ENCODE peak calls at places on chromosomes 5 and 9, in nine cellular contexts. One of them, this sample, is unnamed.

GRCh38 chr9:38336341-38336740 is 56.2 kb upstream of the ALDH1B1 start:
- DNase-seq in stomach: no peak
- DNase-seq in sigmoid colon: peak; percentile 47
- DNase-seq in right lobe of liver: no peak
- DNase-seq in heart left ventricle: no peak
- DNase-seq in IMR-90: no peak
- DNase-seq in breast epithelium: no peak
- DNase-seq in tibial nerve: no peak
- DNase-seq in suprapubic skin: no peak
- DNase-seq in this sample: no peak

GRCh38 chr9:106697799-106698591 is 165.0 kb upstream of the ZNF462 start:
- DNase-seq in IMR-90: peak; percentile 46
- DNase-seq in heart left ventricle: peak; percentile 81
- DNase-seq in breast epithelium: peak; percentile 63
- DNase-seq in tibial nerve: peak; percentile 29
- DNase-seq in stomach: peak; percentile 30
- DNase-seq in right lobe of liver: peak; percentile 18
- DNase-seq in sigmoid colon: peak; percentile 91
- DNase-seq in suprapubic skin: peak; percentile 72
- DNase-seq in this sample: peak; percentile 27

GRCh38 chr5:55432549-55432948 is 102.2 kb downstream of the PLPP1 start:
- DNase-seq in sigmoid colon: no peak
- DNase-seq in right lobe of liver: no peak
- DNase-seq in tibial nerve: no peak
- DNase-seq in breast epithelium: no peak
- DNase-seq in stomach: no peak
- DNase-seq in IMR-90: no peak
- DNase-seq in suprapubic skin: no peak
- DNase-seq in heart left ventricle: no peak
- DNase-seq in this sample: no peak

GRCh38 chr9:111691686-111692329 is 30.4 kb downstream of the GNG10 start:
- DNase-seq in breast epithelium: no peak
- DNase-seq in right lobe of liver: no peak
- DNase-seq in sigmoid colon: no peak
- DNase-seq in stomach: no peak
- DNase-seq in IMR-90: peak; percentile 48
- DNase-seq in heart left ventricle: no peak
- DNase-seq in suprapubic skin: no peak
- DNase-seq in tibial nerve: no peak
- DNase-seq in this sample: no peak

GRCh38 chr9:125908138-125908537 is 161.0 kb downstream of the PBX3 start:
- DNase-seq in heart left ventricle: no peak
- DNase-seq in right lobe of liver: no peak
- DNase-seq in suprapubic skin: no peak
- DNase-seq in IMR-90: no peak
- DNase-seq in tibial nerve: no peak
- DNase-seq in sigmoid colon: no peak
- DNase-seq in stomach: no peak
- DNase-seq in breast epithelium: no peak
- DNase-seq in this sample: no peak

GRCh38 chr5:151880304-151880703 is 44.3 kb downstream of the GLRA1 start:
- DNase-seq in heart left ventricle: peak; percentile 60
- DNase-seq in right lobe of liver: no peak
- DNase-seq in stomach: no peak
- DNase-seq in sigmoid colon: no peak
- DNase-seq in suprapubic skin: no peak
- DNase-seq in IMR-90: no peak
- DNase-seq in breast epithelium: no peak
- DNase-seq in tibial nerve: no peak
- DNase-seq in this sample: no peak

GRCh38 chr5:109953821-109954220 is 264.1 kb downstream of the MAN2A1 start:
- DNase-seq in heart left ventricle: no peak
- DNase-seq in stomach: no peak
- DNase-seq in right lobe of liver: no peak
- DNase-seq in IMR-90: no peak
- DNase-seq in sigmoid colon: no peak
- DNase-seq in suprapubic skin: no peak
- DNase-seq in breast epithelium: no peak
- DNase-seq in tibial nerve: no peak
- DNase-seq in this sample: no peak

GRCh38 chr9:129834489-129835127 is 467 bp downstream of the C9orf78 start:
- DNase-seq in breast epithelium: no peak
- DNase-seq in tibial nerve: no peak
- DNase-seq in sigmoid colon: no peak
- DNase-seq in right lobe of liver: no peak
- DNase-seq in suprapubic skin: no peak
- DNase-seq in heart left ventricle: no peak
- DNase-seq in stomach: no peak
- DNase-seq in IMR-90: no peak
- DNase-seq in this sample: no peak

GRCh38 chr5:179840321-179840720 is 18.3 kb downstream of the MRNIP start:
- DNase-seq in tibial nerve: no peak
- DNase-seq in right lobe of liver: no peak
- DNase-seq in sigmoid colon: no peak
- DNase-seq in breast epithelium: no peak
- DNase-seq in IMR-90: no peak
- DNase-seq in suprapubic skin: no peak
- DNase-seq in heart left ventricle: no peak
- DNase-seq in stomach: no peak
- DNase-seq in this sample: no peak

GRCh38 chr5:160260881-160261815 is 31.8 kb downstream of the FABP6 start:
- DNase-seq in tibial nerve: no peak
- DNase-seq in breast epithelium: no peak
- DNase-seq in stomach: peak; percentile 74
- DNase-seq in right lobe of liver: no peak
- DNase-seq in heart left ventricle: peak; percentile 22
- DNase-seq in sigmoid colon: no peak
- DNase-seq in suprapubic skin: no peak
- DNase-seq in IMR-90: peak; percentile 99
- DNase-seq in this sample: no peak

GRCh38 chr5:176779537-176779936 is 30.8 kb upstream of the UNC5A start:
- DNase-seq in breast epithelium: peak; percentile 25
- DNase-seq in stomach: no peak
- DNase-seq in heart left ventricle: no peak
- DNase-seq in IMR-90: no peak
- DNase-seq in suprapubic skin: peak; percentile 30
- DNase-seq in tibial nerve: no peak
- DNase-seq in sigmoid colon: peak; percentile 15
- DNase-seq in right lobe of liver: no peak
- DNase-seq in this sample: peak; percentile 56

GRCh38 chr9:89448821-89449220 is 49.1 kb downstream of the SEMA4D start:
- DNase-seq in right lobe of liver: no peak
- DNase-seq in stomach: no peak
- DNase-seq in sigmoid colon: no peak
- DNase-seq in breast epithelium: no peak
- DNase-seq in tibial nerve: no peak
- DNase-seq in IMR-90: no peak
- DNase-seq in suprapubic skin: no peak
- DNase-seq in heart left ventricle: no peak
- DNase-seq in this sample: no peak

DNA sequence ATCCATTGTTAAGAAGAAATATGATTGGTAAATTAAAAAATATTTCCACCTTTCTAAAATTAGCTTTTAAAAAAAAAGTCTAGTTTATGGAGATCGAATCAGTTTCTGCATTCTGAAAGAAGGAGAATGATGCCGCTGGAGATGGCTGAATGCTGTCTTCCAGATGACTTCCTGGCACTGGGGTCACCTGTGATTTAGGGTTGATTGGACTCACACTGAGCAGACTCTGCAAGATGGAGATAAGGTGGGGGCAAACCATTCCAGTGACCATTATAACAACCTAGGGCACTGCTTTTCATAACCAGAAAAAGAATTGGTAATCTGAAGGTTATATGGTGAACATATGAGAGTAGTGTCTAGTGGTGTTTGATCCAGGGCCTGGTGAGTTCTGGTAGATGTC is 40.8 kb downstream of the RHOBTB3 start:
- DNase-seq in IMR-90: no peak
- DNase-seq in right lobe of liver: no peak
- DNase-seq in breast epithelium: no peak
- DNase-seq in stomach: no peak
- DNase-seq in tibial nerve: no peak
- DNase-seq in sigmoid colon: no peak
- DNase-seq in heart left ventricle: no peak
- DNase-seq in suprapubic skin: no peak
- DNase-seq in this sample: no peak
- TF ChIP-seq POLR2A in IMR-90: no peak
- TF ChIP-seq POLR2A in right lobe of liver: no peak
- TF ChIP-seq POLR2A in breast epithelium: no peak
- TF ChIP-seq POLR2A in stomach: no peak
- TF ChIP-seq POLR2A in tibial nerve: no peak
- TF ChIP-seq POLR2A in sigmoid colon: no peak
- TF ChIP-seq POLR2A in heart left ventricle: no peak
- TF ChIP-seq POLR2A in suprapubic skin: no peak
- TF ChIP-seq POLR2A in this sample: no peak

GRCh38 chr5:127865273-127865672 is 162.1 kb downstream of the CCDC192 start:
- DNase-seq in sigmoid colon: no peak
- DNase-seq in heart left ventricle: no peak
- DNase-seq in right lobe of liver: no peak
- DNase-seq in tibial nerve: no peak
- DNase-seq in IMR-90: no peak
- DNase-seq in stomach: no peak
- DNase-seq in breast epithelium: no peak
- DNase-seq in suprapubic skin: no peak
- DNase-seq in this sample: no peak

GRCh38 chr5:127867006-127867788 is 164.0 kb downstream of the CCDC192 start:
- DNase-seq in tibial nerve: no peak
- DNase-seq in right lobe of liver: no peak
- DNase-seq in sigmoid colon: no peak
- DNase-seq in suprapubic skin: no peak
- DNase-seq in stomach: no peak
- DNase-seq in heart left ventricle: no peak
- DNase-seq in breast epithelium: no peak
- DNase-seq in IMR-90: no peak
- DNase-seq in this sample: no peak

GRCh38 chr5:127864511-127864910 is 161.3 kb downstream of the CCDC192 start:
- DNase-seq in stomach: no peak
- DNase-seq in breast epithelium: no peak
- DNase-seq in heart left ventricle: no peak
- DNase-seq in suprapubic skin: no peak
- DNase-seq in right lobe of liver: no peak
- DNase-seq in sigmoid colon: no peak
- DNase-seq in IMR-90: no peak
- DNase-seq in tibial nerve: no peak
- DNase-seq in this sample: no peak

GRCh38 chr5:127863610-127864395 is 160.6 kb downstream of the CCDC192 start:
- DNase-seq in tibial nerve: no peak
- DNase-seq in suprapubic skin: no peak
- DNase-seq in breast epithelium: no peak
- DNase-seq in right lobe of liver: no peak
- DNase-seq in sigmoid colon: no peak
- DNase-seq in stomach: no peak
- DNase-seq in heart left ventricle: no peak
- DNase-seq in IMR-90: peak; percentile 24
- DNase-seq in this sample: no peak

DNA sequence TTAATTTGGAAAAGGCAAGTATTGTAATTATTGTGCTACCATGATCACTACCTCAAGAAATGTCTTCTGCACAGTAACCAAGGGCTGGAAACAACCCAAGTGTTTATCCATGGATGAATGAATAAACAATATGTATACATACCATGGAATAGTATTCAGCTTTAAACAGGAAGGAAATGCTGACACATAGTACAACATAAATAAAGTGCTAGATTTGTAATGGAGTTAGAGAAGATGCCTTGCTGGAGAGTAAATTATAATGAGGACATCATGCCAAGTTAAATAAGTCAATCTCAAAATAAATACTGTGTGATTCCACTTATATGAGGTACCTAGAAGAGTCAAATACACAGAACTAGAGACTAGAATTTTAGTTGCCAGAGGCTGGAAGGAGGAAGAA is 160.0 kb downstream of the CCDC192 start:
- DNase-seq in sigmoid colon: no peak
- DNase-seq in stomach: no peak
- DNase-seq in suprapubic skin: no peak
- DNase-seq in IMR-90: peak; percentile 62
- DNase-seq in right lobe of liver: no peak
- DNase-seq in breast epithelium: no peak
- DNase-seq in tibial nerve: no peak
- DNase-seq in heart left ventricle: no peak
- DNase-seq in this sample: no peak
- TF ChIP-seq POLR2A in sigmoid colon: no peak
- TF ChIP-seq POLR2A in stomach: no peak
- TF ChIP-seq POLR2A in suprapubic skin: no peak
- TF ChIP-seq POLR2A in IMR-90: no peak
- TF ChIP-seq POLR2A in right lobe of liver: no peak
- TF ChIP-seq POLR2A in breast epithelium: no peak
- TF ChIP-seq POLR2A in tibial nerve: no peak
- TF ChIP-seq POLR2A in heart left ventricle: no peak
- TF ChIP-seq POLR2A in this sample: no peak

DNA sequence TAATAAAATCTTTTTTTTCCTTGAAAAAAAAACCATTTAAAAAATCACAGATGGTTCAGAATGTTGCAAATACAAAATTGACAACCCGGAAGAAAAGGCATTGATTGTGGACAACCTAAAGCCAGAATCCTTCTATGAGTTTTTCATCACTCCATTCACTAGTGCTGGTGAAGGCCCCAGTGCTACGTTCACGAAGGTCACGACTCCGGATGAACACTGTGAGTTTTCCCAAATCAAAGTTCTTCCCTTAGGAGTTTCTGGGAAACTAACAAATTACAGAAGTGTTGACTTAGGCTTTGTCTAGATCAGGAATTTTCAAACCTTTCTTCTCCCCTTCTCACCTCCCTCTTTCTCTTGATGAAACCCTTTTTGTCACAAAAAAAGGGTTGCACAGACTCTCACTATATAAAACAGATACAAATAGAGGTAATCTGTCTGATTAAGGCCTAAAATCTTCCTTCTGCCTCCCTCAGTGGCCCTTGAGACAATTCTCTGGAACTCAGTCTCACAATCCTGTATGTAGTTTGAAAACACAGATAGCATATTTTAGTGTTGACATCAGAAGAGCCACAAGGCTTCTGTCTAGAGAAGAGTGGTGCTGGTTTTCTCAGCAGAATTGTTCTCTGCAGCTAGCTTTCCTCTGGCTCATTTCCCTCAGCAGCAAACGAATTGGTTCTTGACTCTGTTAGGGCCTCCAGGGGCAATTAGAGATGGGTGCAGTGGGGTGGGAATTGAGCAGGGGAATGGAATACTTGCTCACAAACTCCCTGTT is 79.5 kb downstream of the OSMR start:
- DNase-seq in stomach: no peak
- DNase-seq in sigmoid colon: no peak
- DNase-seq in suprapubic skin: no peak
- DNase-seq in heart left ventricle: no peak
- DNase-seq in right lobe of liver: no peak
- DNase-seq in IMR-90: peak; percentile 80
- DNase-seq in breast epithelium: no peak
- DNase-seq in tibial nerve: no peak
- DNase-seq in this sample: no peak
- TF ChIP-seq POLR2A in stomach: no peak
- TF ChIP-seq POLR2A in sigmoid colon: no peak
- TF ChIP-seq POLR2A in suprapubic skin: no peak
- TF ChIP-seq POLR2A in heart left ventricle: no peak
- TF ChIP-seq POLR2A in right lobe of liver: no peak
- TF ChIP-seq POLR2A in IMR-90: no peak
- TF ChIP-seq POLR2A in breast epithelium: no peak
- TF ChIP-seq POLR2A in tibial nerve: no peak
- TF ChIP-seq POLR2A in this sample: no peak

DNA sequence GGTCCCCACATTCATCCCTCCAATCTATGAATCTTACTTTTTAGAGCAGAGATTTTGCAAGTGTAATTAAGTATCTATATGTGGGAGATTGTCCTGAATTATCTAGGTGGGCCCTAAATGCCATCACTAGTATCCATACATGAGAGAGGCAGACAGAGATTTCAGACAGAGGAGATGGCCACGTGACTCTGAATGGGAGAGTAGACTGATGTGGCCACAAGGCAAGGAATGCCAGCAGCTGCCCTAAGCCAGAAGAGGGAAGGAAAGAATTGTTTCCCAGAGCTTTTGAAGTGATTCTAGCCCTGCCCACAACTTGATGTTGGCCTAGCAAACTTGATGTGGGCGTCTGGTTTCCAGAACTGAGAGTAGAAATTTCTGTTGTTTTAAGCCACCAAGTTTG is 90.1 kb upstream of the PCAT7 start:
- DNase-seq in IMR-90: no peak
- DNase-seq in right lobe of liver: no peak
- DNase-seq in tibial nerve: no peak
- DNase-seq in breast epithelium: no peak
- DNase-seq in stomach: no peak
- DNase-seq in heart left ventricle: no peak
- DNase-seq in suprapubic skin: no peak
- DNase-seq in sigmoid colon: no peak
- DNase-seq in this sample: no peak
- TF ChIP-seq POLR2A in IMR-90: no peak
- TF ChIP-seq POLR2A in right lobe of liver: no peak
- TF ChIP-seq POLR2A in tibial nerve: no peak
- TF ChIP-seq POLR2A in breast epithelium: no peak
- TF ChIP-seq POLR2A in stomach: no peak
- TF ChIP-seq POLR2A in heart left ventricle: no peak
- TF ChIP-seq POLR2A in suprapubic skin: no peak
- TF ChIP-seq POLR2A in sigmoid colon: no peak
- TF ChIP-seq POLR2A in this sample: no peak

This sample was measured in lower leg skin.